ENCODE peak calls at places on chromosomes 1 and 21, in four cellular contexts. One of them, this sample, is unnamed.

GRCh38 chr1:38489844-38490270 is 369.7 kb downstream of the RRAGC start:
- DNase-seq in HepG2: peak
- DNase-seq in H1: peak
- DNase-seq in K562: peak
- DNase-seq in this sample: no peak

GRCh38 chr1:11473635-11474034 is 5.3 kb upstream of the DISP3 start:
- DNase-seq in HepG2: peak
- DNase-seq in H1: no peak
- DNase-seq in K562: peak
- DNase-seq in this sample: no peak

GRCh38 chr1:216771922-216772321 is 48.7 kb upstream of the ESRRG start:
- DNase-seq in HepG2: no peak
- DNase-seq in H1: no peak
- DNase-seq in K562: no peak
- DNase-seq in this sample: no peak

GRCh38 chr1:12405325-12406217 is 175.7 kb downstream of the VPS13D start:
- DNase-seq in HepG2: peak
- DNase-seq in H1: no peak
- DNase-seq in K562: peak
- DNase-seq in this sample: no peak

GRCh38 chr1:25430073-25430665 is 528 bp upstream of the MACO1 start:
- DNase-seq in HepG2: peak
- DNase-seq in H1: peak
- DNase-seq in K562: peak
- DNase-seq in this sample: peak

GRCh38 chr1:224432141-224432540 is 2.5 kb downstream of the WDR26 start:
- DNase-seq in HepG2: no peak
- DNase-seq in H1: no peak
- DNase-seq in K562: no peak
- DNase-seq in this sample: no peak

GRCh38 chr1:197675475-197676324 is 99.6 kb downstream of the DENND1B start:
- DNase-seq in HepG2: no peak
- DNase-seq in H1: no peak
- DNase-seq in K562: no peak
- DNase-seq in this sample: no peak

GRCh38 chr1:212595787-212596714 is 12.5 kb upstream of the ATF3 start:
- DNase-seq in HepG2: peak
- DNase-seq in H1: no peak
- DNase-seq in K562: peak
- DNase-seq in this sample: no peak

GRCh38 chr1:155504207-155504606 is 58.4 kb downstream of the ASH1L start:
- DNase-seq in HepG2: peak
- DNase-seq in H1: no peak
- DNase-seq in K562: no peak
- DNase-seq in this sample: no peak

GRCh38 chr1:82464362-82464931 is 663.7 kb downstream of the ADGRL2 start:
- DNase-seq in HepG2: no peak
- DNase-seq in H1: no peak
- DNase-seq in K562: no peak
- DNase-seq in this sample: no peak

GRCh38 chr1:6660415-6661049 is 35.9 kb downstream of the THAP3 start:
- DNase-seq in HepG2: no peak
- DNase-seq in H1: no peak
- DNase-seq in K562: no peak
- DNase-seq in this sample: no peak

GRCh38 chr1:213560226-213560625 is 427.5 kb upstream of the PROX1 start:
- DNase-seq in HepG2: no peak
- DNase-seq in H1: no peak
- DNase-seq in K562: no peak
- DNase-seq in this sample: no peak

DNA sequence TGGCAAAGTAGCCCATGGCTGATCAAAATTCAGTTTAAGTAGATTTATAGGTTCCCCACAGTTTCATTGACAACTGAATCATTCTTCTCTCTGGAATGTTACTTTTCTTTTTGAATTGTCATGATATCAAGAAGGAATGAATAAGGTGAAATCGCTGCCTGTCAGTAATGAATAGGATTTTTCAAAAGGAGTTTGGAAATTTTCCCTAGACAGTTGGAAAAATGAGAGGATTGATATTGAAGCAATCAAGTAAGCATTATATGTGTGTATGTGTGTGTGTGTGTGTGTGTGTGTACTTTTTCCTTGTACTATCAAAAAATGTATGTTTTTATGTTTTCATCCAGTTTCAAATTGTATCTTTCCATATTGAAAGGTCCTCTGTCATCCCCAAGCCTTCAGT is 479.5 kb downstream of the MRPL39 start:
- DNase-seq in HepG2: no peak
- DNase-seq in H1: no peak
- DNase-seq in K562: no peak
- DNase-seq in this sample: no peak
- TF ChIP-seq EP300 in HepG2: no peak
- TF ChIP-seq EP300 in H1: no peak
- TF ChIP-seq EP300 in K562: no peak
- TF ChIP-seq EP300 in this sample: no peak

DNA sequence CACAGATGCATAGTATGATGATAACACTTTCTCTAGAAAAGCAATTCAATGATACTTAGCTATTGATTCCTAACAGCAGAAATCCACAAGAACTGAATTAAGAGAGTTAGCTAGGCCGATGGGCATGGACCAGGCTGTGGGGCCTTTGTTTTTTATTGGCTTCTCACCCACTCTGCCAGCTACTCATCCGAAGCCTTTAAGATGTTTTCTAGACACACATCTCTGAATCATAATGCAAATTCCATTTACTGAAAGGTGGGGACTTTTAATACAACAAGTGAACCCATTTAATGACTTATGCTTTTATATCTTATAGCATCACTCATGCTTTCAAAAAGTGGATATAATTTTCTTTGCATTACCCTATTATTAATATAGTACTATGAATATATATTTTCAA is 170.2 kb downstream of the RUNX1 start:
- DNase-seq in HepG2: no peak
- DNase-seq in H1: no peak
- DNase-seq in K562: no peak
- DNase-seq in this sample: no peak
- TF ChIP-seq EP300 in HepG2: no peak
- TF ChIP-seq EP300 in H1: no peak
- TF ChIP-seq EP300 in K562: no peak
- TF ChIP-seq EP300 in this sample: no peak

DNA sequence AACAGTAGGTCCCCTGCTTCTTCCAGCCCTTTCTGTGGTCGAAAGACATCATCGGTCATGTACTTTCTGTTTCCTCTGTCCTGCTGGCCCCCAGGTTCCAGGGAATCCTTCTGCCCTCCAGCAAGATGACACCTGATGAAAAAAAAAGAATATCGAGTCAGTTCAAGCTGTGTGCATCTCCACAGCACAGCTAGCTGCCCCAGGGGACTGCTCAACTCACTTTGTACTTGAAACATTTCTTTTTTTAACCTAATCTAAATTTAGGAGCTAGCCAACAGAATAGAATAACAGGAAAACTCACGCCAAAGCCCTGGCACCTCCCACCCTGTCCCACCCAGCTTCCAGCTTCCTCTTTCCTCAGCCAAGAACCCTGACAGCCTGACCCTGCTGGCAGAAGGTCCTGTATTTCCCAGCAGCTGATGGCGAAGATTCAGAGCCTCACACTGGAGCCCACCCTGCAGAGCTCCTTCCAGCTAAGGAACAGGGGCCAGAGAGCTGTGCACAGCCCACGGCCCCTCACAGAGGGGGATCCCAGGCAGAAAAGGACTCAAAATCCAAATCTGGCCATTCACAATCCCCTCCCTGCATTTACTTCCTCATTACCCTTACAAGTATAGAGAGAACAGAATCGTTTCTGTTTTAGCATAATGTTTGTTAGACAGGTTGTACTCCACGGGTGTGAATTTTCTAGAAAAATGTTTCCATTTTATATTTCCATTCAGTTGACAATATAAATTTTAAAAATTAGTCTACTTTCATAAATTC is 176.4 kb downstream of the PSMG1 start:
- DNase-seq in HepG2: no peak
- DNase-seq in H1: no peak
- DNase-seq in K562: no peak
- DNase-seq in this sample: no peak
- TF ChIP-seq EP300 in HepG2: no peak
- TF ChIP-seq EP300 in H1: no peak
- TF ChIP-seq EP300 in K562: no peak
- TF ChIP-seq EP300 in this sample: no peak

GRCh38 chr1:234611153-234611798 is 1.3 kb upstream of the IRF2BP2 start:
- DNase-seq in HepG2: peak
- DNase-seq in H1: peak
- DNase-seq in K562: no peak
- DNase-seq in this sample: no peak

GRCh38 chr1:234611799-234612351 is 1.9 kb upstream of the IRF2BP2 start:
- DNase-seq in HepG2: peak
- DNase-seq in H1: no peak
- DNase-seq in K562: no peak
- DNase-seq in this sample: peak

GRCh38 chr1:234613128-234613875 is 3.3 kb upstream of the IRF2BP2 start:
- DNase-seq in HepG2: peak
- DNase-seq in H1: no peak
- DNase-seq in K562: no peak
- DNase-seq in this sample: no peak

GRCh38 chr1:234613992-234614584 is 4.1 kb upstream of the IRF2BP2 start:
- DNase-seq in HepG2: no peak
- DNase-seq in H1: no peak
- DNase-seq in K562: no peak
- DNase-seq in this sample: no peak

GRCh38 chr1:234612352-234613127 is 2.6 kb upstream of the IRF2BP2 start:
- DNase-seq in HepG2: peak
- DNase-seq in H1: no peak
- DNase-seq in K562: peak
- DNase-seq in this sample: peak
- TF ChIP-seq EP300 in HepG2: peak
- TF ChIP-seq EP300 in H1: no peak
- TF ChIP-seq EP300 in K562: peak
- TF ChIP-seq EP300 in this sample: peak

GRCh38 chr21:39863111-39863510 is 4.1 kb upstream of the PCP4 start:
- DNase-seq in HepG2: no peak
- DNase-seq in H1: no peak
- DNase-seq in K562: no peak
- DNase-seq in this sample: no peak
- TF ChIP-seq EP300 in HepG2: no peak
- TF ChIP-seq EP300 in H1: no peak
- TF ChIP-seq EP300 in K562: no peak
- TF ChIP-seq EP300 in this sample: no peak

GRCh38 chr1:150576794-150577556 is 2.4 kb downstream of the MCL1 start:
- DNase-seq in HepG2: peak
- DNase-seq in H1: no peak
- DNase-seq in K562: peak
- DNase-seq in this sample: no peak

GRCh38 chr1:150579955-150580642 is 689 bp upstream of the MCL1 start:
- DNase-seq in HepG2: no peak
- DNase-seq in H1: no peak
- DNase-seq in K562: no peak
- DNase-seq in this sample: no peak

GRCh38 chr1:150577557-150578277 is 1.7 kb downstream of the MCL1 start:
- DNase-seq in HepG2: no peak
- DNase-seq in H1: no peak
- DNase-seq in K562: peak
- DNase-seq in this sample: no peak

GRCh38 chr1:150578278-150579109 is 916 bp downstream of the MCL1 start:
- DNase-seq in HepG2: peak
- DNase-seq in H1: no peak
- DNase-seq in K562: peak
- DNase-seq in this sample: peak

GRCh38 chr1:150579110-150579954 is at the start of gene MCL1:
- DNase-seq in HepG2: peak
- DNase-seq in H1: peak
- DNase-seq in K562: peak
- DNase-seq in this sample: peak
- TF ChIP-seq EP300 in HepG2: no peak
- TF ChIP-seq EP300 in H1: peak
- TF ChIP-seq EP300 in K562: peak
- TF ChIP-seq EP300 in this sample: no peak

DNA sequence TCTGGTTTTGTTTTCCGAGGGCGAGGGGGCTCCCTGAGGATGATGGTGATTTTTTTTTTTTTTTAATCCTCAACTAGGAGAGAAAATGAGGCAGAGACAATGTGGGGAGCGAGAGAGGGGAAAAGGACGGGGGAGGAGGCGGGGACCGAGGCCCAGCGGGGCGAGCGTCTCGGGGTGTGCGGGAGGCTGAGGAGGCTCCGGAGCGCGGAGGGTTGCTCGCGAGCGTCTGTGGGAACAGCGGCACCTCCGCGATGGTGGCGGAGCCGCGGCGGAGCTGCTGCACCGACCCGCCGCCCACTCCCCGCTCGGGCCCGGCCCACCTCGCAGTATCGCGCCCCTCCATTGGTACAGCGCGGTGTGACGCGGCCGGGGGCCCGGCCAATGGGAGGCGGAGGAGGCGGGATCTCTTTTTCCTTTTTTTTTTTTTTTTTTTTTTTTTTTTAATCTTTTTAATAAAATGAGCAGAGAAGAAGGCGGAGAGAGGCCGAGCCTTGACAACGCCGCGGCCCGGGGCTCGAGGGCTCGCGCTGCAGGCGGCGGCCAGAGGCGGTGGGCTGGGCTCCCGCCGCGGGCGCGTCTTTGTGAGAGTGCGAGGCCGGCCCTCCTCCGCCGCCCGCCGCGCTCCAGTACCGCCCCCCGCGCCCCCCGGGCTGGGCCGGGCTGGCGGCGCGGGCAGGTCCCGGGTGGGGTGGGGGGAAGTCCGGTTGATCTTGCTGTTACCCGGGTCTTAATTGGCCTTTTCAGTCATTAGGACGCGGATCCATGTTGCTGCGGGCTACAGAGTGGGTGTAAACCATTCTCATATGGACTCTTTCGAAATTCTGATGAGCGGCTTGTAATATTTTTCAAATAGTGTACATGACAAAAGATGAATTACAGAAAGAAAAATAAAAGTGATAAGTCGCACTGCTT is at the start of gene RERE:
- DNase-seq in HepG2: peak
- DNase-seq in H1: peak
- DNase-seq in K562: peak
- DNase-seq in this sample: peak
- TF ChIP-seq EP300 in HepG2: no peak
- TF ChIP-seq EP300 in H1: no peak
- TF ChIP-seq EP300 in K562: peak
- TF ChIP-seq EP300 in this sample: no peak